ENCODE peak calls at places on chromosome 14, in nine cellular contexts. H is NCI-H82; B is CD8-positive, alpha-beta memory T cell; E is foreskin fibroblast; Y is NCI-H1092; T is COR-L47; X is caudate nucleus; N is ELF-1; A is H4. W is an unnamed sample.

GRCh38 chr14:36976571-36977023 is 195.8 kb downstream of the SLC25A21 start:
- DNase-seq in Y (no peak), X (no peak), T (no peak), E (peak; percentile 56), A (peak; percentile 73), B (no peak), N (peak; percentile 3), H (no peak), W (no peak)

GRCh38 chr14:92513966-92514843 is 624 bp downstream of the RIN3 start:
- DNase-seq in A (no peak), T (no peak), N (peak; percentile 38), H (no peak), E (peak; percentile 65), X (no peak), B (peak; percentile 54), Y (no peak), W (no peak)

GRCh38 chr14:80521456-80521855 is 310.2 kb upstream of the DIO2 start:
- DNase-seq in Y (no peak), H (no peak), B (no peak), E (no peak), N (no peak), A (no peak), X (no peak), T (no peak), W (no peak)

GRCh38 chr14:95183082-95183481 is 25.8 kb upstream of the DICER1 start:
- DNase-seq in B (no peak), A (no peak), E (no peak), H (no peak), Y (no peak), N (no peak), X (no peak), T (no peak), W (peak; percentile 4)

GRCh38 chr14:105092124-105092911 is 27.1 kb upstream of the GPR132 start:
- DNase-seq in N (peak; percentile 50), B (no peak), E (peak; percentile 45), H (peak; percentile 76), T (no peak), A (peak; percentile 47), Y (no peak), X (no peak), W (peak; percentile 68)

GRCh38 chr14:94110552-94111181 is at the start of gene IFI27:
- DNase-seq in A (peak; percentile 96), X (no peak), Y (no peak), B (no peak), N (peak; percentile 30), E (peak; percentile 74), H (no peak), T (no peak), W (no peak)

GRCh38 chr14:55874785-55875184 is 243.4 kb upstream of the PELI2 start:
- DNase-seq in A (no peak), N (no peak), H (no peak), T (no peak), E (no peak), X (no peak), Y (no peak), B (no peak), W (no peak)

GRCh38 chr14:44316647-44317432 is 190.2 kb downstream of the FSCB start:
- DNase-seq in H (no peak), A (peak; percentile 98), Y (no peak), B (no peak), N (peak; percentile 1), T (peak; percentile 13), E (peak; percentile 75), X (peak; percentile 11), W (peak; percentile 71)

GRCh38 chr14:102316746-102317563 is 2.6 kb upstream of the ZNF839 start:
- DNase-seq in H (peak; percentile 90), Y (peak; percentile 71), A (peak; percentile 89), T (peak; percentile 96), X (peak; percentile 93), E (peak; percentile 96), N (peak; percentile 97), B (peak; percentile 95), W (peak; percentile 88)

GRCh38 chr14:86672071-86672470 is 1142.1 kb downstream of the FLRT2 start:
- DNase-seq in X (no peak), B (no peak), Y (no peak), N (no peak), H (no peak), E (no peak), A (no peak), T (no peak), W (no peak)

GRCh38 chr14:91138511-91139359 is 24.9 kb downstream of the DGLUCY start:
- DNase-seq in A (peak; percentile 37), T (peak; percentile 62), H (peak; percentile 69), E (peak; percentile 55), Y (peak; percentile 30), X (no peak), N (peak; percentile 37), B (peak; percentile 33), W (peak; percentile 8)

GRCh38 chr14:51216602-51217001 is 23.4 kb upstream of the TMX1 start:
- DNase-seq in X (no peak), H (no peak), B (no peak), T (no peak), N (no peak), Y (no peak), A (no peak), E (no peak), W (no peak)

GRCh38 chr14:61203059-61203753 is 77.9 kb downstream of the TMEM30B start:
- DNase-seq in H (peak; percentile 57), T (no peak), X (no peak), B (no peak), Y (peak; percentile 88), E (no peak), N (no peak), A (no peak), W (peak; percentile 3)

GRCh38 chr14:104346608-104347007 is 208.2 kb downstream of the KIF26A start:
- DNase-seq in H (no peak), Y (no peak), E (no peak), N (no peak), A (no peak), T (no peak), B (no peak), X (no peak), W (no peak)

GRCh38 chr14:32449640-32450039 is 120.5 kb downstream of the AKAP6 start:
- DNase-seq in B (no peak), N (no peak), Y (no peak), T (no peak), A (no peak), X (no peak), E (no peak), H (peak; percentile 19), W (no peak)

GRCh38 chr14:67622675-67623074 is 3.0 kb downstream of the ARG2 start:
- DNase-seq in H (no peak), A (peak; percentile 89), E (peak; percentile 85), X (peak; percentile 44), N (peak; percentile 73), Y (no peak), T (no peak), B (no peak), W (no peak)

W was measured in NCI-H146.